ENCODE peak calls at places on chromosomes 1 and 21, in seven cellular contexts. S is H9, Z is choroid plexus epithelial cell, C is GM23338, B is cardiac muscle cell, L is fibroblast of villous mesenchyme, I is RWPE1. A is an unnamed sample.

GRCh38 chr1:85125891-85126290 is 74.9 kb downstream of the SYDE2 start:
- DNase-seq in S (no peak), Z (no peak), C (no peak), B (no peak), L (peak), I (no peak), A (no peak)

GRCh38 chr1:14947421-14947820 is 206.1 kb upstream of the TMEM51 start:
- DNase-seq in S (no peak), Z (no peak), C (no peak), B (no peak), L (no peak), I (no peak), A (no peak)

GRCh38 chr1:159066108-159066507 is 10.5 kb downstream of the AIM2 start:
- DNase-seq in S (no peak), Z (no peak), C (no peak), B (no peak), L (no peak), I (no peak), A (no peak)

GRCh38 chr1:156599811-156600210 is 1.5 kb downstream of the GPATCH4 start:
- DNase-seq in S (no peak), Z (no peak), C (no peak), B (no peak), L (no peak), I (no peak), A (no peak)

GRCh38 chr1:56200921-56201320 is 378.4 kb downstream of the PLPP3 start:
- DNase-seq in S (no peak), Z (no peak), C (no peak), B (no peak), L (no peak), I (no peak), A (no peak)

GRCh38 chr1:230105754-230106625 is 39.0 kb downstream of the GALNT2 start:
- DNase-seq in S (no peak), Z (peak), C (no peak), B (peak), L (peak), I (peak), A (no peak)

GRCh38 chr1:168470821-168471473 is 72.8 kb downstream of the XCL2 start:
- DNase-seq in S (no peak), Z (peak), C (no peak), B (peak), L (peak), I (peak), A (peak)

GRCh38 chr1:19007491-19008441 is 51.3 kb upstream of the IFFO2 start:
- DNase-seq in S (no peak), Z (no peak), C (no peak), B (no peak), L (peak), I (no peak), A (no peak)

GRCh38 chr1:59022799-59023198 is 239.0 kb upstream of the JUN start:
- DNase-seq in S (no peak), Z (no peak), C (no peak), B (no peak), L (no peak), I (no peak), A (no peak)

GRCh38 chr1:67298762-67299161 is 8.9 kb upstream of the IL12RB2 start:
- DNase-seq in S (no peak), Z (no peak), C (peak), B (no peak), L (no peak), I (no peak), A (no peak)

GRCh38 chr1:62765981-62766380 is 18.0 kb upstream of the ATG4C start:
- DNase-seq in S (no peak), Z (no peak), C (peak), B (no peak), L (no peak), I (no peak), A (no peak)

GRCh38 chr1:1169429-1170214 is 4.1 kb upstream of the TTLL10 start:
- DNase-seq in S (peak), Z (no peak), C (no peak), B (no peak), L (no peak), I (no peak), A (no peak)

GRCh38 chr21:41071410-41071809 is 96.5 kb upstream of the BACE2 start:
- DNase-seq in S (peak), Z (no peak), C (peak), B (no peak), L (no peak), I (no peak), A (no peak)

GRCh38 chr1:233215135-233215722 is 80.3 kb downstream of the PCNX2 start:
- DNase-seq in S (no peak), Z (no peak), C (no peak), B (no peak), L (no peak), I (no peak), A (no peak)

GRCh38 chr21:43864313-43864805 is 664 bp upstream of the AGPAT3 start:
- DNase-seq in S (peak), Z (no peak), C (peak), B (peak), L (peak), I (no peak), A (no peak)

GRCh38 chr1:36876990-36877389 is 157.3 kb downstream of the GRIK3 start:
- DNase-seq in S (peak), Z (no peak), C (no peak), B (no peak), L (no peak), I (no peak), A (no peak)

GRCh38 chr21:14686466-14687276 is 140.6 kb upstream of the SAMSN1 start:
- DNase-seq in S (no peak), Z (peak), C (no peak), B (no peak), L (no peak), I (no peak), A (no peak)

GRCh38 chr1:235730007-235730406 is 80.4 kb upstream of the GNG4 start:
- DNase-seq in S (no peak), Z (no peak), C (no peak), B (no peak), L (no peak), I (no peak), A (no peak)

GRCh38 chr1:244835276-244836134 is at the start of gene COX20:
- DNase-seq in S (peak), Z (peak), C (peak), B (peak), L (peak), I (peak), A (peak)

GRCh38 chr1:241156231-241156965 is 200.6 kb downstream of the RGS7 start:
- DNase-seq in S (no peak), Z (no peak), C (no peak), B (no peak), L (peak), I (peak), A (peak)

GRCh38 chr1:78490861-78491310 is at the start of gene PTGFR:
- DNase-seq in S (peak), Z (peak), C (peak), B (peak), L (peak), I (peak), A (no peak)

GRCh38 chr1:221308534-221309511 is 429.6 kb downstream of the HLX start:
- DNase-seq in S (no peak), Z (no peak), C (no peak), B (no peak), L (no peak), I (no peak), A (no peak)

GRCh38 chr1:8879348-8880067 is 1.0 kb upstream of the ENO1 start:
- DNase-seq in S (no peak), Z (peak), C (no peak), B (no peak), L (no peak), I (no peak), A (no peak)

GRCh38 chr1:177928194-177928593 is 41.7 kb downstream of the SEC16B start:
- DNase-seq in S (no peak), Z (peak), C (peak), B (no peak), L (no peak), I (no peak), A (no peak)

GRCh38 chr1:206631085-206631509 is 4.2 kb upstream of the DYRK3 start:
- DNase-seq in S (peak), Z (peak), C (peak), B (peak), L (peak), I (peak), A (no peak)

GRCh38 chr1:33918368-33918767 is 54.5 kb downstream of the HMGB4 start:
- DNase-seq in S (no peak), Z (peak), C (no peak), B (peak), L (peak), I (no peak), A (peak)

GRCh38 chr1:31102501-31102950 is 37.0 kb upstream of the PUM1 start:
- DNase-seq in S (no peak), Z (peak), C (no peak), B (peak), L (peak), I (peak), A (peak)

GRCh38 chr1:119659628-119660027 is 11.6 kb upstream of the ZNF697 start:
- DNase-seq in S (peak), Z (peak), C (peak), B (peak), L (peak), I (no peak), A (no peak)

GRCh38 chr1:54857741-54858665 is 29.0 kb downstream of the DHCR24 start:
- DNase-seq in S (no peak), Z (peak), C (no peak), B (peak), L (peak), I (peak), A (no peak)

GRCh38 chr1:215133532-215133931 is 51.0 kb downstream of the KCNK2 start:
- DNase-seq in S (no peak), Z (no peak), C (no peak), B (no peak), L (no peak), I (no peak), A (no peak)

GRCh38 chr1:155208656-155209372 is at the start of gene MTX1:
- DNase-seq in S (peak), Z (peak), C (peak), B (peak), L (peak), I (peak), A (no peak)

GRCh38 chr1:52403566-52404115 is 582 bp downstream of the ORC1 start:
- DNase-seq in S (peak), Z (peak), C (peak), B (peak), L (peak), I (peak), A (no peak)

GRCh38 chr1:230169454-230170152 is 102.6 kb downstream of the GALNT2 start:
- DNase-seq in S (peak), Z (peak), C (no peak), B (no peak), L (peak), I (no peak), A (no peak)

GRCh38 chr1:58597991-58598390 is 20.9 kb upstream of the TACSTD2 start:
- DNase-seq in S (no peak), Z (no peak), C (no peak), B (no peak), L (no peak), I (no peak), A (no peak)

GRCh38 chr21:45443595-45444181 is 38.7 kb downstream of the COL18A1 start:
- DNase-seq in S (no peak), Z (no peak), C (no peak), B (no peak), L (no peak), I (no peak), A (no peak)
- TF ChIP-seq CTCF in S (peak), Z (peak), C (no peak), B (no peak), L (peak), I (no peak), A (peak)

GRCh38 chr1:213511173-213511572 is 460.1 kb downstream of the RPS6KC1 start:
- DNase-seq in S (no peak), Z (no peak), C (no peak), B (no peak), L (no peak), I (no peak), A (no peak)
- TF ChIP-seq CTCF in S (no peak), Z (no peak), C (no peak), B (no peak), L (no peak), I (no peak), A (no peak)

GRCh38 chr1:96840396-96840795 is 118.8 kb downstream of the PTBP2 start:
- DNase-seq in S (no peak), Z (no peak), C (no peak), B (no peak), L (no peak), I (no peak), A (peak)

GRCh38 chr1:96843196-96843595 is 121.6 kb downstream of the PTBP2 start:
- DNase-seq in S (no peak), Z (peak), C (no peak), B (peak), L (peak), I (no peak), A (peak)

GRCh38 chr1:96845464-96845863 is 123.9 kb downstream of the PTBP2 start:
- DNase-seq in S (peak), Z (peak), C (peak), B (peak), L (peak), I (peak), A (no peak)

GRCh38 chr1:96843601-96844000 is 122.0 kb downstream of the PTBP2 start:
- DNase-seq in S (no peak), Z (no peak), C (no peak), B (no peak), L (no peak), I (no peak), A (no peak)

DNA sequence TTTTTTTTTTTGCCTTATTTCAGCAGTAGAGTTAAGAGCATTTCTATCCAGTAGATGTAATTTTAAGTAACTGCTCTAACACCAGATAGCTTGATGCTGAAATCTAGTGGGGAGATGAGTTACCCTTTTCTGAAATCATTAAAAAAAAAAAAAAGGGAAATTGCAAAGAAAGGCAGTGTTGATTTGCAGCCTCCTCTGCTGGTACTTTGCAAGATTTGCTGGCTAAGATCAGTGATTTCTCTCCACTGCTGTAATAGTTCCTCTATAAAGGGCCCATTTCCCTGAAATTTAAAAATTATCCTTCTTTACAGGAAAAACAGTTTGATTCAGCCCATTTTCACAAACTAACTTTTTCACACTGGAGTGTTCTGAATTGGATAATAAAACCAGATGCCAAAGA is 120.6 kb downstream of the PTBP2 start:
- DNase-seq in S (no peak), Z (peak), C (peak), B (peak), L (peak), I (no peak), A (no peak)
- TF ChIP-seq CTCF in S (peak), Z (peak), C (peak), B (peak), L (peak), I (no peak), A (no peak)

DNA sequence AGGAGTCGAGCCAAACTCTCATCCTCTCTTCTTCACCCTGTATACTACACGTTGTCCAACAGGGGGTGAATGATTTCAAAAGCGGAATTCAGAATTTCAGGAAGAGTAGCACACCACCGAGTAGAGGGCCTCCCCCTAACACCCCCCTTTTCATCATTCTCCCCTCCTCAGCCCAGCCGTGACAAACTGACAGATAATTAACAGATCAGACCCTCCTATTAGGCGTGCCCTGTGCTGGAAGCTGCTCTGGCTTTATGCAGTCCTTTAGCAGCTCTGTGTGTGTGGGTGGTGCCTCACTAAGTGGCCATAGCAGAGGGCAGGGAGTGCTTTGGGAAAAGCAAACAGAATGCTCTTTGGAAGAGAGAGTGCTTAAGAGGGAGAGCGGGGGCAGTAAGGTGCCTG is 44.3 kb downstream of the PEX14 start:
- DNase-seq in S (no peak), Z (no peak), C (peak), B (no peak), L (no peak), I (no peak), A (no peak)
- TF ChIP-seq CTCF in S (peak), Z (peak), C (peak), B (no peak), L (no peak), I (no peak), A (no peak)

DNA sequence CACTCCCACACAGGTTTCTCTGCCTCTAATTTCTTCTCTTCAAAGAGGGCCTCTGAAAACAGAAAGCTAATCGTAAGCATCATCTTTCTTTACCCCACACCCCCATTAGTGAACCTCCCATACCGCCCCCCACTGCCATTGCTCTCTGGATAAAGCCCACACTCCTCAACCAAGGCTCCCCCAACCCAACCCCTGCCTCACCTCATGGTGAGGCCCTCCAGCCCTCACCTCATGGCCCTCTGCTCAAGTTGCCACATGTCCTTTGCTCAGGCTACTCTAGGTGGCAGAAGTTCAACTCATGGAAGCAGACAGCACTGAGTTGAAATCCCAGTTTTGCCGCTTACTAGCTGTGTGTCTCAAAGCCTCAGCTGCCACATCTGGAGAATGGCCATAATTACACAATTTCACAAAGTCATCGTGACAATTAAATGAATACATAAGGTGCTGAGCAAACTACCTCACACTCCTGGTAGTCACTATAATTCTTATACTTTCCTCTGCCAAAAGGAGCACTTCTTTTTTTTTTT is 18.2 kb upstream of the WASF2 start:
- DNase-seq in S (peak), Z (no peak), C (peak), B (no peak), L (no peak), I (no peak), A (no peak)
- TF ChIP-seq CTCF in S (peak), Z (no peak), C (peak), B (no peak), L (peak), I (no peak), A (no peak)

GRCh38 chr21:25790122-25790951 is 55.6 kb downstream of the GABPA start:
- DNase-seq in S (no peak), Z (peak), C (peak), B (peak), L (peak), I (peak), A (no peak)
- TF ChIP-seq CTCF in S (peak), Z (peak), C (peak), B (peak), L (peak), I (peak), A (peak)

GRCh38 chr1:237267743-237268142 is 225.8 kb downstream of the RYR2 start:
- DNase-seq in S (no peak), Z (no peak), C (no peak), B (no peak), L (no peak), I (no peak), A (no peak)

GRCh38 chr1:237270338-237270737 is 228.4 kb downstream of the RYR2 start:
- DNase-seq in S (no peak), Z (no peak), C (no peak), B (no peak), L (no peak), I (no peak), A (no peak)

DNA sequence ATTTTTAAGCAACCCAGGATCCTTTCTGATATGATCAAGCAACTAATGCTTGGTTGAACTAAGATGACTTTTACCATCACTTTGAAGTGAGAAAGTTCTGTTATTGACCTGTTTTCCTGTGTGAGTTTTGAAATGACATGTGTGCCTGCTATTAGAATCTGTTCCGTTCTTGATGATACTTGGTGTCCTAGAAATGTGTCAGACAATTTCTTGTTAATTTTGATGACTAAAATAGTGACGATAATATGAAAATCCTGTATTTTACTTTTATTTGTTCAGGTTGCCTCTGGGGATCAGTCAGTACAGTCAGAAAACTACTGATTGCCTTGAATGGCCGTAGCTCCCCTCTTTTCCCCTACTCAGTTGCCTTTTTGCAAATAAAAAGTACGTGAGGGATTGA is 228.0 kb downstream of the RYR2 start:
- DNase-seq in S (no peak), Z (no peak), C (no peak), B (no peak), L (no peak), I (no peak), A (no peak)
- TF ChIP-seq CTCF in S (no peak), Z (no peak), C (no peak), B (no peak), L (no peak), I (no peak), A (no peak)